ENCODE peak calls at places on chromosomes 7 and 10, in five cellular contexts. V is H54; I is anterior cingulate cortex; E is activated CD4-positive, alpha-beta T cell treated with anti-CD3 and anti-CD28 coated beads, Interleukin-2, amount 10 ng/mL, durations not matched to agents 7 days and 5 days; K is Calu3. Z is an unnamed sample.

GRCh38 chr10:98276316-98276715 is 8.3 kb upstream of the LOXL4 start:
- DNase-seq in V (no peak), I (no peak), E (no peak), K (no peak), Z (no peak)

GRCh38 chr7:50371551-50372021 is 67.1 kb downstream of the IKZF1 start:
- DNase-seq in V (no peak), I (no peak), E (peak), K (no peak), Z (no peak)

GRCh38 chr10:9222917-9223316 is 1168.4 kb downstream of the GATA3 start:
- DNase-seq in V (no peak), I (no peak), E (no peak), K (no peak), Z (no peak)

GRCh38 chr10:19922236-19922963 is 106.2 kb downstream of the PLXDC2 start:
- DNase-seq in V (no peak), I (no peak), E (no peak), K (no peak), Z (no peak)

GRCh38 chr10:120514035-120514620 is 57.1 kb downstream of the PLPP4 start:
- DNase-seq in V (no peak), I (no peak), E (peak), K (peak), Z (peak)

GRCh38 chr7:148973256-148973655 is 55.0 kb downstream of the PDIA4 start:
- DNase-seq in V (no peak), I (no peak), E (no peak), K (no peak), Z (no peak)

GRCh38 chr10:28763471-28763870 is 86.2 kb downstream of the BAMBI start:
- DNase-seq in V (no peak), I (no peak), E (no peak), K (no peak), Z (no peak)

GRCh38 chr10:131077031-131077430 is 234.5 kb downstream of the TCERG1L start:
- DNase-seq in V (no peak), I (no peak), E (no peak), K (no peak), Z (no peak)

GRCh38 chr7:137073571-137074325 is 205.3 kb downstream of the CHRM2 start:
- DNase-seq in V (no peak), I (no peak), E (no peak), K (no peak), Z (no peak)

GRCh38 chr7:139597028-139597427 is 73.5 kb downstream of the CLEC2L start:
- DNase-seq in V (no peak), I (no peak), E (no peak), K (no peak), Z (no peak)

GRCh38 chr7:128422856-128423255 is 13.1 kb upstream of the IMPDH1 start:
- DNase-seq in V (no peak), I (peak), E (no peak), K (no peak), Z (no peak)

GRCh38 chr10:82757907-82758306 is 882.9 kb downstream of the NRG3 start:
- DNase-seq in V (no peak), I (no peak), E (no peak), K (no peak), Z (no peak)

GRCh38 chr10:133335238-133336122 is 1.2 kb downstream of the CALY start:
- DNase-seq in V (no peak), I (no peak), E (peak), K (peak), Z (peak)

GRCh38 chr10:60948871-60949270 is 4.9 kb upstream of the RHOBTB1 start:
- DNase-seq in V (no peak), I (no peak), E (no peak), K (no peak), Z (no peak)

GRCh38 chr7:926061-927030 is 28.1 kb downstream of the ADAP1 start:
- DNase-seq in V (no peak), I (peak), E (no peak), K (peak), Z (no peak)

GRCh38 chr7:44226396-44226753 is 25.6 kb downstream of the YKT6 start:
- DNase-seq in V (no peak), I (no peak), E (no peak), K (no peak), Z (no peak)

GRCh38 chr10:83820033-83820432 is 319.3 kb upstream of the GHITM start:
- DNase-seq in V (no peak), I (no peak), E (no peak), K (no peak), Z (no peak)

GRCh38 chr7:34217972-34218371 is 312.6 kb downstream of the BMPER start:
- DNase-seq in V (no peak), I (no peak), E (no peak), K (no peak), Z (no peak)

GRCh38 chr7:140316165-140316661 is 82.1 kb downstream of the SLC37A3 start:
- DNase-seq in V (peak), I (peak), E (no peak), K (peak), Z (peak)

GRCh38 chr7:12549106-12549505 is 21.4 kb upstream of the SCIN start:
- DNase-seq in V (no peak), I (no peak), E (no peak), K (no peak), Z (no peak)

GRCh38 chr10:93337309-93337721 is 144.8 kb downstream of the MYOF start:
- DNase-seq in V (no peak), I (no peak), E (no peak), K (no peak), Z (no peak)

GRCh38 chr10:16944081-16944922 is 127.1 kb upstream of the RSU1 start:
- DNase-seq in V (no peak), I (no peak), E (no peak), K (no peak), Z (no peak)

GRCh38 chr7:149125189-149125863 is 798 bp downstream of the ZNF425 start:
- DNase-seq in V (no peak), I (peak), E (no peak), K (no peak), Z (no peak)

GRCh38 chr7:80298201-80298600 is 163.6 kb downstream of the GNAI1 start:
- DNase-seq in V (no peak), I (no peak), E (no peak), K (no peak), Z (no peak)

Z was measured in erythroblast.